ENCODE peak calls at places on chromosomes 6 and 20, in five cellular contexts. One of them, this sample, is unnamed. For H3K27me3 and H3K9me3, the result is how much of the 10 kb centered on the place peaks cover.

GRCh38 chr20:19706463-19706862 is 51.6 kb upstream of the RIN2 start:
- DNase-seq in heart left ventricle: no peak
- DNase-seq in HCT116: no peak
- DNase-seq in effector memory CD4-positive, alpha-beta T cell: no peak
- DNase-seq in tibial nerve: no peak
- DNase-seq in this sample: no peak

GRCh38 chr6:3490622-3490980 is 33.8 kb upstream of the SLC22A23 start:
- DNase-seq in heart left ventricle: no peak
- DNase-seq in HCT116: no peak
- DNase-seq in effector memory CD4-positive, alpha-beta T cell: no peak
- DNase-seq in tibial nerve: no peak
- DNase-seq in this sample: no peak

GRCh38 chr6:54916858-54917257 is 70.3 kb downstream of the FAM83B start:
- DNase-seq in heart left ventricle: no peak
- DNase-seq in HCT116: peak
- DNase-seq in effector memory CD4-positive, alpha-beta T cell: no peak
- DNase-seq in tibial nerve: no peak
- DNase-seq in this sample: no peak

GRCh38 chr6:85864453-85865401 is 222.0 kb upstream of the SYNCRIP start:
- DNase-seq in heart left ventricle: no peak
- DNase-seq in HCT116: no peak
- DNase-seq in effector memory CD4-positive, alpha-beta T cell: no peak
- DNase-seq in tibial nerve: no peak
- DNase-seq in this sample: no peak

GRCh38 chr6:139539852-139540251 is 165.4 kb upstream of the CITED2 start:
- DNase-seq in heart left ventricle: peak
- DNase-seq in HCT116: peak
- DNase-seq in effector memory CD4-positive, alpha-beta T cell: no peak
- DNase-seq in tibial nerve: no peak
- DNase-seq in this sample: no peak

GRCh38 chr6:32068867-32069266 is 30.7 kb downstream of the CYP21A2 start:
- DNase-seq in heart left ventricle: no peak
- DNase-seq in HCT116: no peak
- DNase-seq in effector memory CD4-positive, alpha-beta T cell: no peak
- DNase-seq in tibial nerve: no peak
- DNase-seq in this sample: no peak

GRCh38 chr6:107219851-107220250 is 104.5 kb upstream of the BEND3 start:
- DNase-seq in heart left ventricle: no peak
- DNase-seq in HCT116: no peak
- DNase-seq in effector memory CD4-positive, alpha-beta T cell: no peak
- DNase-seq in tibial nerve: no peak
- DNase-seq in this sample: no peak

GRCh38 chr6:78605909-78606446 is 261.4 kb upstream of the IRAK1BP1 start:
- DNase-seq in heart left ventricle: no peak
- DNase-seq in HCT116: no peak
- DNase-seq in effector memory CD4-positive, alpha-beta T cell: no peak
- DNase-seq in tibial nerve: no peak
- DNase-seq in this sample: no peak

GRCh38 chr6:168468046-168468445 is 27.1 kb downstream of the SMOC2 start:
- DNase-seq in heart left ventricle: no peak
- DNase-seq in HCT116: no peak
- DNase-seq in effector memory CD4-positive, alpha-beta T cell: no peak
- DNase-seq in tibial nerve: no peak
- DNase-seq in this sample: no peak

GRCh38 chr6:96784650-96785049 is 52.6 kb downstream of the GPR63 start:
- DNase-seq in heart left ventricle: no peak
- DNase-seq in HCT116: no peak
- DNase-seq in effector memory CD4-positive, alpha-beta T cell: no peak
- DNase-seq in tibial nerve: no peak
- DNase-seq in this sample: no peak

GRCh38 chr20:31475472-31476312 is 604 bp downstream of the REM1 start:
- DNase-seq in heart left ventricle: no peak
- DNase-seq in HCT116: no peak
- DNase-seq in effector memory CD4-positive, alpha-beta T cell: no peak
- DNase-seq in tibial nerve: no peak
- DNase-seq in this sample: no peak

GRCh38 chr6:111765681-111766523 is 107.3 kb downstream of the FYN start:
- DNase-seq in heart left ventricle: no peak
- DNase-seq in HCT116: no peak
- DNase-seq in effector memory CD4-positive, alpha-beta T cell: no peak
- DNase-seq in tibial nerve: no peak
- DNase-seq in this sample: no peak

GRCh38 chr6:13012977-13013680 is 296.6 kb downstream of the PHACTR1 start:
- DNase-seq in heart left ventricle: peak
- DNase-seq in HCT116: no peak
- DNase-seq in effector memory CD4-positive, alpha-beta T cell: no peak
- DNase-seq in tibial nerve: no peak
- DNase-seq in this sample: peak

GRCh38 chr6:163513570-163514166 is 99.2 kb downstream of the QKI start:
- DNase-seq in heart left ventricle: no peak
- DNase-seq in HCT116: no peak
- DNase-seq in effector memory CD4-positive, alpha-beta T cell: no peak
- DNase-seq in tibial nerve: no peak
- DNase-seq in this sample: no peak

GRCh38 chr6:7726416-7727149 is 684 bp downstream of the BMP6 start:
- DNase-seq in heart left ventricle: no peak
- DNase-seq in HCT116: no peak
- DNase-seq in effector memory CD4-positive, alpha-beta T cell: no peak
- DNase-seq in tibial nerve: no peak
- DNase-seq in this sample: no peak

GRCh38 chr6:9064156-9064555 is 628.8 kb upstream of the SLC35B3 start:
- DNase-seq in heart left ventricle: no peak
- DNase-seq in HCT116: no peak
- DNase-seq in effector memory CD4-positive, alpha-beta T cell: no peak
- DNase-seq in tibial nerve: no peak
- DNase-seq in this sample: no peak

GRCh38 chr6:88220493-88220892 is 54.3 kb upstream of the CNR1 start:
- DNase-seq in heart left ventricle: no peak
- DNase-seq in HCT116: no peak
- DNase-seq in effector memory CD4-positive, alpha-beta T cell: no peak
- DNase-seq in tibial nerve: no peak
- DNase-seq in this sample: no peak

GRCh38 chr6:21587182-21587924 is 6.2 kb upstream of the SOX4 start:
- DNase-seq in heart left ventricle: peak
- DNase-seq in HCT116: peak
- DNase-seq in effector memory CD4-positive, alpha-beta T cell: no peak
- DNase-seq in tibial nerve: peak
- DNase-seq in this sample: no peak

GRCh38 chr20:42641886-42642285 is 547.8 kb downstream of the PTPRT start:
- DNase-seq in heart left ventricle: no peak
- DNase-seq in HCT116: no peak
- DNase-seq in effector memory CD4-positive, alpha-beta T cell: no peak
- DNase-seq in tibial nerve: no peak
- DNase-seq in this sample: no peak

GRCh38 chr6:149855741-149856140 is 8.4 kb downstream of the LRP11 start:
- DNase-seq in heart left ventricle: no peak
- DNase-seq in HCT116: no peak
- DNase-seq in effector memory CD4-positive, alpha-beta T cell: no peak
- DNase-seq in tibial nerve: no peak
- DNase-seq in this sample: no peak

GRCh38 chr6:169556238-169556637 is 145.6 kb downstream of the WDR27 start:
- DNase-seq in heart left ventricle: no peak
- DNase-seq in HCT116: no peak
- DNase-seq in effector memory CD4-positive, alpha-beta T cell: no peak
- DNase-seq in tibial nerve: no peak
- DNase-seq in this sample: no peak

GRCh38 chr6:155645328-155645727 is 189.7 kb upstream of the NOX3 start:
- DNase-seq in heart left ventricle: no peak
- DNase-seq in HCT116: no peak
- DNase-seq in effector memory CD4-positive, alpha-beta T cell: no peak
- DNase-seq in tibial nerve: no peak
- DNase-seq in this sample: no peak

GRCh38 chr20:63500902-63501817 is 2.3 kb upstream of the EEF1A2 start:
- DNase-seq in heart left ventricle: peak
- DNase-seq in HCT116: no peak
- DNase-seq in effector memory CD4-positive, alpha-beta T cell: no peak
- DNase-seq in tibial nerve: no peak
- DNase-seq in this sample: no peak

GRCh38 chr20:63503524-63503923 is 4.6 kb upstream of the EEF1A2 start:
- DNase-seq in heart left ventricle: no peak
- DNase-seq in HCT116: no peak
- DNase-seq in effector memory CD4-positive, alpha-beta T cell: no peak
- DNase-seq in tibial nerve: no peak
- DNase-seq in this sample: no peak

GRCh38 chr20:63504642-63505041 is 5.8 kb upstream of the EEF1A2 start:
- DNase-seq in heart left ventricle: no peak
- DNase-seq in HCT116: no peak
- DNase-seq in effector memory CD4-positive, alpha-beta T cell: no peak
- DNase-seq in tibial nerve: no peak
- DNase-seq in this sample: no peak

GRCh38 chr20:63501818-63502670 is 3.2 kb upstream of the EEF1A2 start:
- DNase-seq in heart left ventricle: no peak
- DNase-seq in HCT116: no peak
- DNase-seq in effector memory CD4-positive, alpha-beta T cell: no peak
- DNase-seq in tibial nerve: no peak
- DNase-seq in this sample: no peak

DNA sequence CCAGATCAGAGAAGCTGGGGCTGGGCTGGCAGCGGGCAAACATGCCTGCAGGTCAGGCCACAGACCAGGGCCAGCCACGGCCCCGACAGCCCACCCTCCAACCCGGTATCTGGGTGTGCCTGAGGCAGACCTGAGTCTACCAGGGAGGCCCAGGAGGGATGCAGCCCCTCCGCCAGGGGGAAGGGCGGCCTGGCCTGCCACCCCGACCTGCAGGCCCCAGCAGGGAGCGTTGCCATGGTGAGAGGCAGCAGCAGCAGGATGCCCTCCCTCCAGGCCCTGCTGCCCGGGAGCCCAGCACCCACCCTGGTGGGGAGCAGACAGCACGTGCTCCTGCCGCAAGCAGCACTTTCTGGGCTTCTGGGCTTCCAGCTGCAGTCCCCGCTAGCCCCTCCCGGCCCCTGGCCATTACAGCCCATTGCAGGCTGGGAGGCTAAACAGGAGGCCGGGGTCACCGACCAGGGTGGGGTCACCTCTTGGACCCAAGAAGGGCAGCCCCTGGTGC is 3.8 kb upstream of the EEF1A2 start:
- DNase-seq in heart left ventricle: no peak
- DNase-seq in HCT116: no peak
- DNase-seq in effector memory CD4-positive, alpha-beta T cell: no peak
- DNase-seq in tibial nerve: no peak
- DNase-seq in this sample: no peak
- H3K27me3 ChIP-seq in heart left ventricle: under half
- H3K27me3 ChIP-seq in HCT116: under half
- H3K27me3 ChIP-seq in effector memory CD4-positive, alpha-beta T cell: under half
- H3K27me3 ChIP-seq in tibial nerve: under half
- H3K27me3 ChIP-seq in this sample: under half

DNA sequence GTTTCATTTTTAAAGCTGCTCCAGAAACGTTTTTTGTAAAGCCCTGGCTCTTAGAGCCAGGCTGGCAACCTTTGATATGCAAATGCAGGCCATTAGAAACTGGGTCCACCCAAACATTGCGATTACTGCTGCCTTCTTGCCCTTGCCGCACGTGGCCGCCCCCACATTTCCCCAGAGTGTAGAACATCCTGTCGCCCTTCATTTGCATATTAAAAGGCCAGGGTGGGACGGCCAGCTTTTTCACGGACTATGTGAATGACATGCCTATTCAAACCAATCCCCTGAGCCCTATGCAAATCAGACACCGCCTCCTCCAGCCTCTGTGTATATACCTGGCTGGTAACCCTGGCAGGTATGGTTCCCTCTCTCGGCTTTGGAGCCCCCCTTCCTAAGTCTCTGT is 60.3 kb upstream of the SAMD5 start:
- DNase-seq in heart left ventricle: no peak
- DNase-seq in HCT116: no peak
- DNase-seq in effector memory CD4-positive, alpha-beta T cell: no peak
- DNase-seq in tibial nerve: no peak
- DNase-seq in this sample: peak
- H3K4me3 ChIP-seq in heart left ventricle: no peak
- H3K4me3 ChIP-seq in HCT116: no peak
- H3K4me3 ChIP-seq in effector memory CD4-positive, alpha-beta T cell: no peak
- H3K4me3 ChIP-seq in tibial nerve: no peak
- H3K4me3 ChIP-seq in this sample: no peak

GRCh38 chr20:34213213-34213612 is 28.0 kb upstream of the ASIP start:
- DNase-seq in heart left ventricle: no peak
- DNase-seq in HCT116: no peak
- DNase-seq in effector memory CD4-positive, alpha-beta T cell: no peak
- DNase-seq in tibial nerve: no peak
- DNase-seq in this sample: no peak

GRCh38 chr20:34209111-34209510 is 32.1 kb upstream of the ASIP start:
- DNase-seq in heart left ventricle: no peak
- DNase-seq in HCT116: no peak
- DNase-seq in effector memory CD4-positive, alpha-beta T cell: no peak
- DNase-seq in tibial nerve: no peak
- DNase-seq in this sample: no peak

GRCh38 chr20:34215711-34216381 is 25.4 kb upstream of the ASIP start:
- DNase-seq in heart left ventricle: peak
- DNase-seq in HCT116: peak
- DNase-seq in effector memory CD4-positive, alpha-beta T cell: no peak
- DNase-seq in tibial nerve: peak
- DNase-seq in this sample: peak

GRCh38 chr20:34211591-34211990 is 29.6 kb upstream of the ASIP start:
- DNase-seq in heart left ventricle: no peak
- DNase-seq in HCT116: no peak
- DNase-seq in effector memory CD4-positive, alpha-beta T cell: no peak
- DNase-seq in tibial nerve: no peak
- DNase-seq in this sample: no peak

GRCh38 chr20:34210271-34210670 is 31.0 kb upstream of the ASIP start:
- DNase-seq in heart left ventricle: no peak
- DNase-seq in HCT116: no peak
- DNase-seq in effector memory CD4-positive, alpha-beta T cell: no peak
- DNase-seq in tibial nerve: no peak
- DNase-seq in this sample: no peak
- H3K9me3 ChIP-seq in heart left ventricle: under half
- H3K9me3 ChIP-seq in HCT116: under half
- H3K9me3 ChIP-seq in effector memory CD4-positive, alpha-beta T cell: under half
- H3K9me3 ChIP-seq in tibial nerve: under half
- H3K9me3 ChIP-seq in this sample: under half

GRCh38 chr20:61813791-61814190 is 251.9 kb downstream of the TAF4 start:
- DNase-seq in heart left ventricle: peak
- DNase-seq in HCT116: no peak
- DNase-seq in effector memory CD4-positive, alpha-beta T cell: no peak
- DNase-seq in tibial nerve: no peak
- DNase-seq in this sample: no peak

GRCh38 chr20:61812771-61813485 is 252.8 kb downstream of the TAF4 start:
- DNase-seq in heart left ventricle: no peak
- DNase-seq in HCT116: no peak
- DNase-seq in effector memory CD4-positive, alpha-beta T cell: no peak
- DNase-seq in tibial nerve: no peak
- DNase-seq in this sample: no peak

GRCh38 chr20:61810066-61810708 is 255.5 kb downstream of the TAF4 start:
- DNase-seq in heart left ventricle: peak
- DNase-seq in HCT116: no peak
- DNase-seq in effector memory CD4-positive, alpha-beta T cell: no peak
- DNase-seq in tibial nerve: no peak
- DNase-seq in this sample: no peak

GRCh38 chr20:61810709-61811565 is 254.7 kb downstream of the TAF4 start:
- DNase-seq in heart left ventricle: no peak
- DNase-seq in HCT116: no peak
- DNase-seq in effector memory CD4-positive, alpha-beta T cell: no peak
- DNase-seq in tibial nerve: no peak
- DNase-seq in this sample: no peak

DNA sequence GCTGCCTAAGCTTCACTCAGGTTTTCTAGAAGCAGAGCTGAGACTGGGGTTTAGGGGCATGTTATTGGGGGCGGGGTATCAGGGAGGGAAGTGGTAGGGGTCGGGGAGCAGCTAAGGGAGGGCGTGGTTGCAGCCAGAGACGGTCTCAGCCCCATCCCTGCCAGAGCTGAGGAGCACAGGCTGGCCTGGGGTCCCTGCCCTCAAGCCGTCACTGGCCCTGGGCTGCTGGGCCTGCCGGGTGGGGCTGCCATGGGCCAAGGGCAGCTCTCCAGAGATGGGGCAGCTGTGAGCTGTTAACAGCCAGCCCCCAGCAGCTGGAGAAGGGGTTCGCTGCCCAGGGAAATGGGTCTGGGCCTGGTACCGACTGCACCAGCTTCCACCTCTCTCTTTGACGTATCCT is 253.6 kb downstream of the TAF4 start:
- DNase-seq in heart left ventricle: no peak
- DNase-seq in HCT116: no peak
- DNase-seq in effector memory CD4-positive, alpha-beta T cell: no peak
- DNase-seq in tibial nerve: no peak
- DNase-seq in this sample: no peak
- H3K27me3 ChIP-seq in heart left ventricle: under half
- H3K27me3 ChIP-seq in HCT116: under half
- H3K27me3 ChIP-seq in effector memory CD4-positive, alpha-beta T cell: under half
- H3K27me3 ChIP-seq in tibial nerve: under half
- H3K27me3 ChIP-seq in this sample: under half